ENCODE peak calls at places on chromosomes 12 and 14, in nine cellular contexts. One of them, this sample, is unnamed.

GRCh38 chr12:110371408-110372055 is 32.0 kb downstream of the ANAPC7 start:
- DNase-seq in OCI-LY7: peak; percentile 89
- DNase-seq in tibial artery: peak; percentile 95
- DNase-seq in pancreas: no peak
- DNase-seq in CD8-positive, alpha-beta memory T cell: no peak
- DNase-seq in psoas muscle: no peak
- DNase-seq in Karpas-422: peak; percentile 86
- DNase-seq in AG04450: no peak
- DNase-seq in left ventricle myocardium inferior: no peak
- DNase-seq in this sample: no peak

GRCh38 chr12:56071648-56072047 is 8.3 kb upstream of the ERBB3 start:
- DNase-seq in OCI-LY7: no peak
- DNase-seq in tibial artery: no peak
- DNase-seq in pancreas: no peak
- DNase-seq in CD8-positive, alpha-beta memory T cell: no peak
- DNase-seq in psoas muscle: no peak
- DNase-seq in Karpas-422: no peak
- DNase-seq in AG04450: no peak
- DNase-seq in left ventricle myocardium inferior: no peak
- DNase-seq in this sample: no peak

GRCh38 chr14:69055125-69055524 is 76.0 kb upstream of the ACTN1 start:
- DNase-seq in OCI-LY7: no peak
- DNase-seq in tibial artery: no peak
- DNase-seq in pancreas: no peak
- DNase-seq in CD8-positive, alpha-beta memory T cell: no peak
- DNase-seq in psoas muscle: no peak
- DNase-seq in Karpas-422: no peak
- DNase-seq in AG04450: peak; percentile 74
- DNase-seq in left ventricle myocardium inferior: no peak
- DNase-seq in this sample: no peak

GRCh38 chr12:12201274-12201758 is 65.5 kb downstream of the LRP6 start:
- DNase-seq in OCI-LY7: no peak
- DNase-seq in tibial artery: no peak
- DNase-seq in pancreas: no peak
- DNase-seq in CD8-positive, alpha-beta memory T cell: no peak
- DNase-seq in psoas muscle: peak; percentile 57
- DNase-seq in Karpas-422: no peak
- DNase-seq in AG04450: no peak
- DNase-seq in left ventricle myocardium inferior: no peak
- DNase-seq in this sample: no peak

GRCh38 chr12:30166416-30166815 is 382.7 kb upstream of the TMTC1 start:
- DNase-seq in OCI-LY7: no peak
- DNase-seq in tibial artery: no peak
- DNase-seq in pancreas: no peak
- DNase-seq in CD8-positive, alpha-beta memory T cell: no peak
- DNase-seq in psoas muscle: no peak
- DNase-seq in Karpas-422: no peak
- DNase-seq in AG04450: no peak
- DNase-seq in left ventricle myocardium inferior: no peak
- DNase-seq in this sample: no peak

GRCh38 chr12:92080390-92081285 is 65.0 kb downstream of the BTG1 start:
- DNase-seq in OCI-LY7: peak; percentile 34
- DNase-seq in tibial artery: no peak
- DNase-seq in pancreas: no peak
- DNase-seq in CD8-positive, alpha-beta memory T cell: peak; percentile 18
- DNase-seq in psoas muscle: no peak
- DNase-seq in Karpas-422: no peak
- DNase-seq in AG04450: no peak
- DNase-seq in left ventricle myocardium inferior: no peak
- DNase-seq in this sample: no peak

GRCh38 chr14:103846569-103847438 is 571 bp downstream of the PPP1R13B start:
- DNase-seq in OCI-LY7: peak; percentile 61
- DNase-seq in tibial artery: peak; percentile 73
- DNase-seq in pancreas: peak; percentile 52
- DNase-seq in CD8-positive, alpha-beta memory T cell: peak; percentile 32
- DNase-seq in psoas muscle: peak; percentile 75
- DNase-seq in Karpas-422: peak; percentile 59
- DNase-seq in AG04450: no peak
- DNase-seq in left ventricle myocardium inferior: peak; percentile 57
- DNase-seq in this sample: peak; percentile 38

GRCh38 chr12:49535921-49536525 is 2.8 kb upstream of the KCNH3 start:
- DNase-seq in OCI-LY7: no peak
- DNase-seq in tibial artery: no peak
- DNase-seq in pancreas: no peak
- DNase-seq in CD8-positive, alpha-beta memory T cell: no peak
- DNase-seq in psoas muscle: no peak
- DNase-seq in Karpas-422: no peak
- DNase-seq in AG04450: no peak
- DNase-seq in left ventricle myocardium inferior: no peak
- DNase-seq in this sample: no peak

GRCh38 chr12:54439521-54440255 is 20.6 kb upstream of the ITGA5 start:
- DNase-seq in OCI-LY7: peak; percentile 64
- DNase-seq in tibial artery: no peak
- DNase-seq in pancreas: no peak
- DNase-seq in CD8-positive, alpha-beta memory T cell: peak; percentile 55
- DNase-seq in psoas muscle: no peak
- DNase-seq in Karpas-422: peak; percentile 75
- DNase-seq in AG04450: peak; percentile 60
- DNase-seq in left ventricle myocardium inferior: no peak
- DNase-seq in this sample: no peak

GRCh38 chr12:112839386-112839972 is 47.9 kb downstream of the RPH3A start:
- DNase-seq in OCI-LY7: no peak
- DNase-seq in tibial artery: no peak
- DNase-seq in pancreas: no peak
- DNase-seq in CD8-positive, alpha-beta memory T cell: no peak
- DNase-seq in psoas muscle: no peak
- DNase-seq in Karpas-422: no peak
- DNase-seq in AG04450: no peak
- DNase-seq in left ventricle myocardium inferior: no peak
- DNase-seq in this sample: no peak

GRCh38 chr14:98704441-98704840 is 567.6 kb downstream of the BCL11B start:
- DNase-seq in OCI-LY7: peak; percentile 31
- DNase-seq in tibial artery: no peak
- DNase-seq in pancreas: no peak
- DNase-seq in CD8-positive, alpha-beta memory T cell: peak; percentile 76
- DNase-seq in psoas muscle: no peak
- DNase-seq in Karpas-422: no peak
- DNase-seq in AG04450: no peak
- DNase-seq in left ventricle myocardium inferior: no peak
- DNase-seq in this sample: no peak

DNA sequence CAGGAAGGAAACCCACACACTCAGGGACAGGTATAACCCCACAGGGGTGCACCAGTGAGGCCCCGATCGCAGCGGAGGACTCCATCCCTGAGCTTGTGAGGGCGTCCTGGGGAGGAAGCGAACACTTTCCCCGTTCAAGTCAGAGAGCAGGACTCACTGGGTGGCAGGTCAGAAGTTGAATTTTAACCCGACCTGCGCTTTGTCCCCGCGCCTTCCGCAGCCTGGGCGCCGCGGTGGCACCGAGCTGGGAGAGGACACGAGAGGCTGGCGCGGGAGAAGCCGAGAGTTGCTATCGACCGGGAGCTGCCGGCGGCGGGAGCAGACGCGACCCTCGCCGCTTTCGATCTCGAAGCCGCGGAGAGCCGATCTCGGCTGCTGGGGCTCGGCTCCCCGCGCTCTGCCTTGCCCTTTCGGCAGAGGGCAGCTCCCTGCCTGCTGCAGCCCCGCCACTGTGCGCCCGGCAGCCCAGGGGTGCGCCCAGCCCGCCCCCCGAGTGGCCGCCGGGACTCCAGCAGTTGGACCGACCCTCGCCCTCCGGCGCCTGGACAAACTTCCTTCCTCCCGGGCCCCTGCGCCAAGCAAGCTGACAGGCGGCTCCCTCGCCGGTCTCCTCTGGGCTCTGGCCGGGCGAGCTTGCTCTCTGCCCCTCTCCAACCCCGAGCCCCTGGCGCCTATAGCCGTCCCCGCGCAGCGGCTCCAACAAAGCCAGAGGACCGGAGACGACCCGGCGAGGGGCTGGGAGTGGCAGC is 918 bp downstream of the LIN7A start:
- DNase-seq in OCI-LY7: no peak
- DNase-seq in tibial artery: peak; percentile 67
- DNase-seq in pancreas: peak; percentile 3
- DNase-seq in CD8-positive, alpha-beta memory T cell: no peak
- DNase-seq in psoas muscle: peak; percentile 58
- DNase-seq in Karpas-422: no peak
- DNase-seq in AG04450: no peak
- DNase-seq in left ventricle myocardium inferior: peak; percentile 49
- DNase-seq in this sample: peak; percentile 18
- H3K27ac ChIP-seq in OCI-LY7: no peak overlapping the region
- H3K27ac ChIP-seq in tibial artery: peak overlapping the region; percentile 60
- H3K27ac ChIP-seq in pancreas: peak overlapping the region; percentile 63
- H3K27ac ChIP-seq in CD8-positive, alpha-beta memory T cell: no peak overlapping the region
- H3K27ac ChIP-seq in psoas muscle: peak overlapping the region; percentile 56
- H3K27ac ChIP-seq in Karpas-422: no peak overlapping the region
- H3K27ac ChIP-seq in AG04450: peak overlapping the region; percentile 63
- H3K27ac ChIP-seq in left ventricle myocardium inferior: peak overlapping the region; percentile 96
- H3K27ac ChIP-seq in this sample: peak overlapping the region; percentile 67

GRCh38 chr12:27178723-27179398 is 65.2 kb upstream of the STK38L start:
- DNase-seq in OCI-LY7: no peak
- DNase-seq in tibial artery: no peak
- DNase-seq in pancreas: no peak
- DNase-seq in CD8-positive, alpha-beta memory T cell: no peak
- DNase-seq in psoas muscle: no peak
- DNase-seq in Karpas-422: no peak
- DNase-seq in AG04450: no peak
- DNase-seq in left ventricle myocardium inferior: no peak
- DNase-seq in this sample: no peak

GRCh38 chr12:27176765-27177164 is 67.3 kb upstream of the STK38L start:
- DNase-seq in OCI-LY7: no peak
- DNase-seq in tibial artery: no peak
- DNase-seq in pancreas: no peak
- DNase-seq in CD8-positive, alpha-beta memory T cell: no peak
- DNase-seq in psoas muscle: no peak
- DNase-seq in Karpas-422: no peak
- DNase-seq in AG04450: no peak
- DNase-seq in left ventricle myocardium inferior: no peak
- DNase-seq in this sample: no peak

GRCh38 chr12:27179399-27180214 is 64.5 kb upstream of the STK38L start:
- DNase-seq in OCI-LY7: no peak
- DNase-seq in tibial artery: no peak
- DNase-seq in pancreas: peak; percentile 11
- DNase-seq in CD8-positive, alpha-beta memory T cell: no peak
- DNase-seq in psoas muscle: no peak
- DNase-seq in Karpas-422: peak; percentile 72
- DNase-seq in AG04450: peak; percentile 76
- DNase-seq in left ventricle myocardium inferior: no peak
- DNase-seq in this sample: no peak

GRCh38 chr12:27177716-27178115 is 66.4 kb upstream of the STK38L start:
- DNase-seq in OCI-LY7: no peak
- DNase-seq in tibial artery: no peak
- DNase-seq in pancreas: no peak
- DNase-seq in CD8-positive, alpha-beta memory T cell: no peak
- DNase-seq in psoas muscle: no peak
- DNase-seq in Karpas-422: no peak
- DNase-seq in AG04450: no peak
- DNase-seq in left ventricle myocardium inferior: no peak
- DNase-seq in this sample: no peak

DNA sequence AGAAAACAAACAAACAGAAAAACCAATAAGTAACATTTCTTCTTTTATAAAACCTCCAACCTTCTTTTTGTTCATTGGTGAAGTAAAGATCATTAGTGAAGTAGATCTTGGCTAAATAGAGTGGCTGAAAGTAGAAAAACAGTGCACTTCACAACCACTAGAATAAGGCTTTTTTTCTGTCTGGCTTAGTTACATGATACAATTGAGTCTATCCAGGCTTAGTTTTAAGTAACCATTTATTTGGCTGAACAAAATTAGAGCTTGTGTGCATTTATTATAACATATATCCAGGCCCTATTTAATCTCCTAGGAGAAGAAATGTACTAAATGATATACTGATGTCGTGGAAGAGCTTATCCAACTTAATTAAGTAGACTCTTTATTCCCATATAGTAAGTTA is 65.8 kb upstream of the STK38L start:
- DNase-seq in OCI-LY7: no peak
- DNase-seq in tibial artery: no peak
- DNase-seq in pancreas: no peak
- DNase-seq in CD8-positive, alpha-beta memory T cell: no peak
- DNase-seq in psoas muscle: no peak
- DNase-seq in Karpas-422: no peak
- DNase-seq in AG04450: no peak
- DNase-seq in left ventricle myocardium inferior: no peak
- DNase-seq in this sample: no peak
- H3K27ac ChIP-seq in OCI-LY7: no peak overlapping the region
- H3K27ac ChIP-seq in tibial artery: peak overlapping the region; percentile 84
- H3K27ac ChIP-seq in pancreas: no peak overlapping the region
- H3K27ac ChIP-seq in CD8-positive, alpha-beta memory T cell: no peak overlapping the region
- H3K27ac ChIP-seq in psoas muscle: no peak overlapping the region
- H3K27ac ChIP-seq in Karpas-422: no peak overlapping the region
- H3K27ac ChIP-seq in AG04450: no peak overlapping the region
- H3K27ac ChIP-seq in left ventricle myocardium inferior: peak overlapping the region; percentile 78
- H3K27ac ChIP-seq in this sample: no peak overlapping the region

DNA sequence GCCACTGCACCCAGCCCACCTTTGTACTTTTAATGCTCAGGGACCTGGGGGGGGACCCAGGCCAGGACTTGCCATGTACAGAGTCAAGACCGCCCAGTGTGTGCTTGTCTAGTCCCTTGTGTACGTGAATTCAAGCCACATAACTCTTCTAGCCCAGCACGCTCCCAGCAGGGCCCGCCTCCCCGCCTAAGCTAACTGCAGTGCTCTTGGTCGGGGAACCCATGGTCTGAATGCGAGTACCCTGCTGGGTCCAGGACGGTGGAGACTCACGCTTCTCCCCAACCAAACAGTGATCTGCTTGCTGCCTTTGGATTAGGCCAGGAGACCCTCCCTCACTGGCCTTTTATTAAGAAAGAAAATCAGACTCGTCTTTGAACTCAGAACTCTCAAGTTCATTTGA is 23.3 kb downstream of the CD9 start:
- DNase-seq in OCI-LY7: no peak
- DNase-seq in tibial artery: no peak
- DNase-seq in pancreas: no peak
- DNase-seq in CD8-positive, alpha-beta memory T cell: no peak
- DNase-seq in psoas muscle: no peak
- DNase-seq in Karpas-422: no peak
- DNase-seq in AG04450: no peak
- DNase-seq in left ventricle myocardium inferior: no peak
- DNase-seq in this sample: no peak
- H3K27ac ChIP-seq in OCI-LY7: no peak overlapping the region
- H3K27ac ChIP-seq in tibial artery: peak overlapping the region; percentile 92
- H3K27ac ChIP-seq in pancreas: no peak overlapping the region
- H3K27ac ChIP-seq in CD8-positive, alpha-beta memory T cell: no peak overlapping the region
- H3K27ac ChIP-seq in psoas muscle: peak overlapping the region; percentile 84
- H3K27ac ChIP-seq in Karpas-422: no peak overlapping the region
- H3K27ac ChIP-seq in AG04450: no peak overlapping the region
- H3K27ac ChIP-seq in left ventricle myocardium inferior: peak overlapping the region; percentile 90
- H3K27ac ChIP-seq in this sample: peak overlapping the region; percentile 95

DNA sequence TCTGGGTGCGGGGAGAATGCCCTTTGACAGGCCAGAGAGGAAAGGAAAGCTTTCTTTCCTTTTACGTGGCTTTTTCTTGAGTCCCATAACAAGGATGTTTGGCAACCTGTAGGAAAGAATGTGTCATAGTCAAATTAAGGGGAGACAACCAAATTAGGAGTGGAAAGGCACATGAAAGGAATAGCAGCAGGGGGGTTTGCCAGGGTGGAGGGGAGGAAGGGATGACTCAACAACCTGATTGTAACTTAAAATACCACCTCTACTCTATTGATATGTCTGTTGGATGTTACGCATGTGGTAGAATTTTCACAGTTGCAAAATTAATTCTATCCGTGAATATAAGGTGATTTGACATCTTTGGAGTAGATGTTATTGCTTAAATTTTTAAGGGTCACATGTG is 28.5 kb upstream of the MYBPC1 start:
- DNase-seq in OCI-LY7: no peak
- DNase-seq in tibial artery: no peak
- DNase-seq in pancreas: no peak
- DNase-seq in CD8-positive, alpha-beta memory T cell: no peak
- DNase-seq in psoas muscle: no peak
- DNase-seq in Karpas-422: no peak
- DNase-seq in AG04450: no peak
- DNase-seq in left ventricle myocardium inferior: no peak
- DNase-seq in this sample: no peak
- H3K27ac ChIP-seq in OCI-LY7: no peak overlapping the region
- H3K27ac ChIP-seq in tibial artery: no peak overlapping the region
- H3K27ac ChIP-seq in pancreas: no peak overlapping the region
- H3K27ac ChIP-seq in CD8-positive, alpha-beta memory T cell: no peak overlapping the region
- H3K27ac ChIP-seq in psoas muscle: peak overlapping the region; percentile 87
- H3K27ac ChIP-seq in Karpas-422: no peak overlapping the region
- H3K27ac ChIP-seq in AG04450: no peak overlapping the region
- H3K27ac ChIP-seq in left ventricle myocardium inferior: no peak overlapping the region
- H3K27ac ChIP-seq in this sample: no peak overlapping the region